ENCODE peak calls at places on chromosomes 3 and 15, in nine cellular contexts. D is left ventricle myocardium inferior, Y is AG10803, R is tibial artery, K is HL-60, Q is RWPE1, W is activated B cell treated with CpG ODN at 0.5 μM for 24 hours, X is astrocyte of the cerebellum, S is stomach. O is an unnamed sample.

GRCh38 chr3:73041537-73041936 is 19.9 kb upstream of the EBLN2 start:
- DNase-seq in Y (no peak), W (no peak), S (peak; percentile 46), R (no peak), Q (no peak), K (no peak), X (no peak), D (no peak), O (no peak)

GRCh38 chr15:38612159-38612863 is 47.7 kb upstream of the RASGRP1 start:
- DNase-seq in D (no peak), R (no peak), W (no peak), Q (peak; percentile 23), K (no peak), S (no peak), X (no peak), Y (no peak), O (no peak)

GRCh38 chr15:73518180-73518862 is 75.4 kb downstream of the REC114 start:
- DNase-seq in D (peak; percentile 30), X (no peak), S (no peak), R (no peak), Y (no peak), K (no peak), Q (no peak), W (no peak), O (no peak)

GRCh38 chr3:98807011-98807410 is 43.9 kb downstream of the ST3GAL6 start:
- DNase-seq in X (no peak), S (no peak), W (no peak), R (no peak), Q (no peak), K (no peak), Y (no peak), D (no peak), O (no peak)

GRCh38 chr3:16249336-16249735 is 15.4 kb downstream of the DPH3 start:
- DNase-seq in K (no peak), Y (no peak), W (no peak), X (no peak), S (no peak), D (no peak), Q (no peak), R (no peak), O (no peak)

GRCh38 chr3:186760141-186760813 is 23.1 kb upstream of the EIF4A2 start:
- DNase-seq in Q (peak; percentile 70), K (no peak), W (no peak), R (no peak), D (no peak), S (no peak), Y (no peak), X (no peak), O (no peak)

GRCh38 chr15:70342554-70343548 is 245.1 kb upstream of the TLE3 start:
- DNase-seq in D (no peak), Y (no peak), Q (no peak), X (no peak), K (no peak), R (no peak), W (no peak), S (no peak), O (no peak)

GRCh38 chr15:66588537-66588936 is 22.7 kb upstream of the LCTL start:
- DNase-seq in D (no peak), R (no peak), W (no peak), Y (no peak), X (no peak), S (no peak), Q (no peak), K (no peak), O (no peak)

GRCh38 chr15:48644827-48645557 is 517 bp downstream of the FBN1 start:
- DNase-seq in S (no peak), Q (peak; percentile 43), D (peak; percentile 49), X (no peak), R (peak; percentile 81), K (no peak), W (no peak), Y (no peak), O (peak; percentile 27)

DNA sequence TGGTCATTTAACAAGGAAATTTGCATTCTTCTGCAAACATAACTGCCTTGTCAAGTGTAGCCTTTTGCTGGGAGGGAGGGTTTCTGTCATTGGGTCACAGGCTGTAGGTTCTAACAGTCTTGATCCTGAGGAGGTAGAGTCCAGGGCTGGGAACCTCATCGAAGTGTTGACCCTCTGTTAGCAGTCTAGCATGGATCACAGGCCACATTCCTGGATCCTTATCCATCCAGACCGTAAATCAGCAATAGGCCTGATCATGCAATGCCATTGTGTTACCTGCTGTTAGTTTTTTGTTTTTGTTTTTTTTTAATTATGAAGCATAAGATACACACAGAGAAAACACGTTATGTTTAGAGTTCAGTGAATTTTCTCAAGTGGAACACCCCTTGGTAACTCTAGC is 282.0 kb upstream of the TPM1 start:
- DNase-seq in Y (no peak), S (no peak), D (no peak), R (no peak), K (no peak), Q (no peak), X (no peak), W (no peak), O (no peak)
- TF ChIP-seq CTCF in Y (no peak), S (no peak), D (no peak), R (no peak), K (no peak), Q (no peak), X (no peak), W (no peak), O (no peak)

DNA sequence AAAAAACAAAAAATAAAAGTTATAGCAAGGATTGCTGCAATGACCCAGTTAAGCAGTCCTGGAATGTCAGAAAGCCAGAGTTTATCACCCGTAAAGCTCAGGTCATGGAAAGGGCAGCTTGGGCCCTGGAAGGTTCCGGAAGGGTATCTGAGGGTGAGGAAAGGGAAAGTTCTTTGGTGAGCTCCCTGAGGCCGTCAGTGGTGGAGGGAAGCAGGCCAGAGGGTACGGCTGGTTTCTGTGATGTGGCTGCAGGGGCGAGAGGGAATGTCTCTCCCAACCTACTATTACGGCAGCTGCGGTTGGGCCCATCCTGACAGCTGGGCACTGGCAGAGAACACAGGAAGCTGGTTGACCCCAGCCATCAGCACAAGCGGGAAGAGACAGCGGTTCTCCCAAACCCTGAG is 230.0 kb upstream of the HES1 start:
- DNase-seq in X (no peak), S (no peak), D (peak; percentile 34), Q (no peak), R (no peak), W (no peak), K (no peak), Y (peak; percentile 48), O (no peak)
- TF ChIP-seq CTCF in X (no peak), S (no peak), D (no peak), Q (no peak), R (no peak), W (no peak), K (no peak), Y (no peak), O (no peak)

DNA sequence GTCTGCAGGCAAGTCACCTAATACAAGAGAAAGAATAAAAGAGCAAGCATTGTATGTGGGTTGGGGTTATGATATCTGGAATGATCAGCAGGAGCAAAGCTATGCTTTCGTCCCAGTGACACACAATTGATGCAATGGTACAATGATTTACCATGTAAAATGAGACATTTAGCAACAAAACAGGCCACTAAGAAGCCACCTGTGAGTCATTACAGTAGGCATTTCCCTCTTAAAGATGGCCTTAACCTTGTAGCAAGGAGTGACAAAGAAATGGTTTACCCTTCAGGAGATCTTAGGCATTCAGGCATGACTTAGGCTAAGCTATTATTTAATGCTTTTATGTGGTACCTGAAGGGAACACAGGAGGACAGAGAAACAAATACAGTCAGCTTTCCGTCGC is 373.3 kb upstream of the RBMS3 start:
- DNase-seq in D (no peak), R (no peak), W (no peak), K (no peak), Q (no peak), Y (no peak), S (no peak), X (no peak), O (no peak)
- TF ChIP-seq CTCF in D (no peak), R (no peak), W (no peak), K (no peak), Q (no peak), Y (no peak), S (no peak), X (no peak), O (no peak)

DNA sequence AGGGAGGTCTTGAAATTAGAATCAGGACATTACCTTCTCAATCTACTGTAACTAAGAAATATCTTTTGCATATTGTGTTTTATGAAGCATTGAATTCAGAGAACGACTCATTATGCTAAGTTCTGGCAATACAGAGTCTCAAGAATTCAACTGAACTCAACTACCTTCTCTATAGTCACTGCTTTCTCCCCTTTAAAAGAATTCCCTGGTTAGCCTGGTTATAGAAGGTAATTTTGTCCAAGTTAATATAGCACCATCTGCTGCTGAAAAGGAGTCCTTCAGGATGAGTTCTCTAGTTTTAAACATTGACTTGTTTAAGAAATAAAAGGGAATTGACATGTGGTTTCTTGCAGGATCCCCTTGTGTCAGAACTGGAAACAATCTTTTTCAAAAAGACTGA is 60.2 kb downstream of the IL16 start:
- DNase-seq in X (peak; percentile 28), D (no peak), R (no peak), Y (peak; percentile 73), S (no peak), K (no peak), W (no peak), Q (peak; percentile 57), O (no peak)
- TF ChIP-seq CTCF in X (peak; percentile 44), D (peak; percentile 63), R (peak; percentile 30), Y (peak; percentile 83), S (peak; percentile 57), K (no peak), W (no peak), Q (peak; percentile 81), O (peak; percentile 50)

DNA sequence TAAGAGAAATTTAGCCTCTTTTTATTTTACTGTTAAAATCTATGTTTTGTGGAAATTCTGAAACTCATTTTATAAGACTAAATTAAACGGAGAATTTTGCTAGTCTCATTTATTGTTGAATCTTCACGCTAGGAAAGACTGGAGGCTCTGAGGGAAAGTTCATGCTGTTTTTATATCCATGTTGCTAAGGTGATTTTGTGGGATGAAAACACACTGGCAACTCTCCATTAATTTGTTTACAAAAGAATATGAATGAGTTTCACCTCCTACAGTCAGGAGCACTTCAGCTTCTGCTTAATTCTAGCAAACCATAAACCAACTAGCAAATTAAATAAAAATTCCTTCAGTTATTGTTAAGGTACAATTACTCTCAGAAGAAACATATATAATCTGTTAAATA is 195.4 kb downstream of the RAP2B start:
- DNase-seq in R (no peak), W (no peak), S (no peak), K (no peak), X (peak; percentile 54), Y (no peak), Q (no peak), D (no peak), O (no peak)
- TF ChIP-seq CTCF in R (no peak), W (no peak), S (no peak), K (no peak), X (no peak), Y (no peak), Q (no peak), D (no peak), O (no peak)